ENCODE peak calls at places on chromosome 9, in five cellular contexts. C is T-helper 2 cell, X is NCI-H510A, R is AG09319, S is mesenteric fat pad. P is an unnamed sample.

GRCh38 chr9:76905661-76905983 is 292 bp downstream of the PRUNE2 start:
- DNase-seq in C (no peak), X (peak; percentile 56), R (no peak), S (no peak), P (no peak)

GRCh38 chr9:89173072-89173471 is 5.5 kb downstream of the SHC3 start:
- DNase-seq in C (no peak), X (no peak), R (no peak), S (no peak), P (no peak)

GRCh38 chr9:82234160-82234943 is 245.8 kb downstream of the SPATA31D1 start:
- DNase-seq in C (no peak), X (no peak), R (no peak), S (no peak), P (no peak)

GRCh38 chr9:137550241-137550621 is at the start of gene PNPLA7:
- DNase-seq in C (no peak), X (peak; percentile 85), R (no peak), S (peak; percentile 92), P (peak; percentile 34)

GRCh38 chr9:72930828-72931227 is 22.0 kb downstream of the ALDH1A1 start:
- DNase-seq in C (no peak), X (no peak), R (no peak), S (no peak), P (no peak)

GRCh38 chr9:117825609-117826347 is 121.6 kb downstream of the TLR4 start:
- DNase-seq in C (peak; percentile 70), X (no peak), R (no peak), S (no peak), P (peak; percentile 1)

GRCh38 chr9:137306546-137307254 is 4.6 kb upstream of the NRARP start:
- DNase-seq in C (no peak), X (no peak), R (no peak), S (no peak), P (no peak)

GRCh38 chr9:137757139-137757538 is 120.4 kb upstream of the CACNA1B start:
- DNase-seq in C (no peak), X (no peak), R (no peak), S (no peak), P (no peak)

GRCh38 chr9:78054180-78054579 is 22.6 kb upstream of the GNAQ start:
- DNase-seq in C (peak; percentile 26), X (no peak), R (no peak), S (no peak), P (peak; percentile 30)

GRCh38 chr9:95047452-95048224 is 269.9 kb downstream of the FANCC start:
- DNase-seq in C (no peak), X (no peak), R (no peak), S (no peak), P (no peak)